ENCODE peak calls at places on chromosomes 11 and 22, in four cellular contexts. C is CD8-positive, alpha-beta memory T cell; W is HCEC 1CT; Y is heart right ventricle. L is an unnamed sample.

GRCh38 chr11:1112351-1113191 is 37.9 kb downstream of the MUC2 start:
- DNase-seq in Y (no peak), C (no peak), W (no peak), L (no peak)

GRCh38 chr22:28442951-28443876 is 236.4 kb downstream of the TTC28 start:
- DNase-seq in W (peak; percentile 65), Y (peak; percentile 55), C (peak; percentile 34), L (peak; percentile 18)

GRCh38 chr11:19557720-19558140 is 154.9 kb upstream of the NAV2 start:
- DNase-seq in C (peak; percentile 14), Y (peak; percentile 87), W (peak; percentile 55), L (peak; percentile 56)

GRCh38 chr11:59801981-59802638 is 8.5 kb downstream of the MRPL16 start:
- DNase-seq in Y (no peak), W (peak; percentile 37), C (no peak), L (no peak)

GRCh38 chr11:124740277-124740882 is 638 bp downstream of the NRGN start:
- DNase-seq in W (peak; percentile 50), Y (peak; percentile 43), C (peak; percentile 52), L (peak; percentile 43)

GRCh38 chr22:20246368-20247009 is 21.6 kb downstream of the RTN4R start:
- DNase-seq in C (no peak), Y (no peak), W (no peak), L (no peak)

GRCh38 chr11:92707173-92707619 is 262.3 kb upstream of the MTNR1B start:
- DNase-seq in W (no peak), C (no peak), Y (no peak), L (no peak)

GRCh38 chr22:20794132-20794990 is 20.4 kb downstream of the SERPIND1 start:
- DNase-seq in Y (no peak), W (no peak), C (no peak), L (no peak)

GRCh38 chr11:73461844-73462435 is 85.7 kb downstream of the RELT start:
- DNase-seq in Y (no peak), W (no peak), C (no peak), L (no peak)

GRCh38 chr22:24681236-24681635 is 78.2 kb downstream of the GGT1 start:
- DNase-seq in C (no peak), W (peak; percentile 87), Y (no peak), L (no peak)

GRCh38 chr11:134024420-134025085 is 44.3 kb upstream of the JAM3 start:
- DNase-seq in C (no peak), Y (no peak), W (peak; percentile 44), L (no peak)

GRCh38 chr11:114040706-114041211 is 18.8 kb upstream of the ZBTB16 start:
- DNase-seq in W (peak; percentile 81), Y (no peak), C (no peak), L (no peak)

GRCh38 chr11:118620529-118621070 is 13.2 kb downstream of the PHLDB1 start:
- DNase-seq in Y (peak; percentile 47), W (no peak), C (no peak), L (no peak)

GRCh38 chr22:36471341-36471821 is 10.1 kb downstream of the TXN2 start:
- DNase-seq in W (peak; percentile 92), C (no peak), Y (no peak), L (no peak)

GRCh38 chr22:46444390-46444854 is 93.0 kb downstream of the CELSR1 start:
- DNase-seq in C (no peak), Y (no peak), W (peak; percentile 7), L (no peak)

GRCh38 chr11:96447711-96448110 is 57.9 kb downstream of the JRKL start:
- DNase-seq in W (no peak), Y (no peak), C (no peak), L (no peak)

GRCh38 chr11:40235841-40236240 is 1223.6 kb downstream of the LRRC4C start:
- DNase-seq in C (no peak), Y (no peak), W (no peak), L (no peak)

GRCh38 chr22:35651085-35651484 is 2.8 kb downstream of the APOL6 start:
- DNase-seq in C (no peak), Y (no peak), W (no peak), L (no peak)

GRCh38 chr11:129295746-129296145 is 79.9 kb upstream of the BARX2 start:
- DNase-seq in Y (no peak), C (no peak), W (no peak), L (no peak)

L was measured in natural killer cell.